ENCODE peak calls at places on chromosome 7, in six cellular contexts. L is thyroid gland; H is immature natural killer cell; J is activated CD8-positive, alpha-beta memory T cell treated with anti-CD3 and anti-CD28 coated beads for 48 hours; D is HuH-7; A is HEK293T. Z is an unnamed sample.

GRCh38 chr7:95334434-95334833 is 10.1 kb upstream of the PON1 start:
- DNase-seq in A (no peak), L (no peak), H (no peak), D (no peak), J (no peak), Z (no peak)

GRCh38 chr7:1046722-1047679 is 2.7 kb downstream of the GPR146 start:
- DNase-seq in D (no peak), J (no peak), A (no peak), L (peak; percentile 24), H (no peak), Z (no peak)

GRCh38 chr7:116229359-116229758 is 19.0 kb downstream of the TES start:
- DNase-seq in H (no peak), D (no peak), L (no peak), A (no peak), J (no peak), Z (no peak)

GRCh38 chr7:17109017-17109416 is 189.4 kb upstream of the AHR start:
- DNase-seq in A (no peak), H (no peak), L (no peak), D (no peak), J (no peak), Z (no peak)

GRCh38 chr7:90923576-90923975 is 327.5 kb downstream of the CDK14 start:
- DNase-seq in L (no peak), A (no peak), D (no peak), J (no peak), H (no peak), Z (no peak)

GRCh38 chr7:102069913-102070629 is 216.6 kb upstream of the SH2B2 start:
- DNase-seq in A (no peak), J (no peak), H (no peak), D (no peak), L (no peak), Z (no peak)

GRCh38 chr7:121006731-121007315 is 18.3 kb downstream of the CPED1 start:
- DNase-seq in L (no peak), A (no peak), H (no peak), J (no peak), D (no peak), Z (no peak)

GRCh38 chr7:155722118-155722517 is 77.7 kb downstream of the RBM33 start:
- DNase-seq in L (no peak), D (no peak), A (no peak), J (no peak), H (no peak), Z (no peak)

GRCh38 chr7:96238474-96238873 is 83.4 kb downstream of the SLC25A13 start:
- DNase-seq in L (no peak), D (no peak), J (no peak), A (no peak), H (no peak), Z (no peak)

GRCh38 chr7:138684360-138684759 is 16.8 kb downstream of the SVOPL start:
- DNase-seq in H (no peak), J (no peak), L (no peak), A (no peak), D (no peak), Z (no peak)

GRCh38 chr7:13028731-13029099 is 341.3 kb downstream of the ARL4A start:
- DNase-seq in H (no peak), A (no peak), J (no peak), D (no peak), L (no peak), Z (no peak)

GRCh38 chr7:28062197-28062988 is 118.2 kb downstream of the JAZF1 start:
- DNase-seq in H (peak; percentile 41), A (peak; percentile 64), J (peak; percentile 35), D (peak; percentile 45), L (peak; percentile 80), Z (peak; percentile 79)

GRCh38 chr7:100835903-100836811 is 8.8 kb upstream of the EPHB4 start:
- DNase-seq in A (no peak), D (no peak), J (no peak), L (peak; percentile 33), H (no peak), Z (peak; percentile 98)

GRCh38 chr7:116025098-116025809 is 5.3 kb downstream of the TFEC start:
- DNase-seq in L (no peak), H (no peak), J (no peak), D (peak; percentile 4), A (no peak), Z (no peak)

GRCh38 chr7:28179081-28180030 is 1.2 kb downstream of the JAZF1 start:
- DNase-seq in A (peak; percentile 73), D (peak; percentile 64), L (peak; percentile 70), H (peak; percentile 82), J (no peak), Z (peak; percentile 36)

GRCh38 chr7:98760201-98760651 is 109.6 kb downstream of the TMEM130 start:
- DNase-seq in A (no peak), J (no peak), D (no peak), L (no peak), H (no peak), Z (no peak)

GRCh38 chr7:150595361-150595760 is 28.2 kb downstream of the GIMAP4 start:
- DNase-seq in H (no peak), D (no peak), J (no peak), A (no peak), L (no peak), Z (no peak)

GRCh38 chr7:140656548-140657515 is 15.9 kb upstream of the ADCK2 start:
- DNase-seq in A (no peak), H (peak; percentile 30), J (no peak), L (peak; percentile 75), D (peak; percentile 52), Z (no peak)

GRCh38 chr7:151889406-151890354 is 12.8 kb upstream of the PRKAG2 start:
- DNase-seq in L (no peak), H (no peak), D (no peak), J (no peak), A (no peak), Z (no peak)

GRCh38 chr7:26197153-26198115 is 3.1 kb downstream of the HNRNPA2B1 start:
- DNase-seq in A (no peak), D (no peak), J (no peak), L (no peak), H (no peak), Z (no peak)

GRCh38 chr7:51374936-51375335 is 58.3 kb upstream of the COBL start:
- DNase-seq in H (no peak), J (no peak), L (no peak), A (no peak), D (no peak), Z (no peak)

GRCh38 chr7:157685430-157686284 is 348.9 kb downstream of the DNAJB6 start:
- DNase-seq in D (no peak), A (no peak), H (no peak), L (no peak), J (no peak), Z (no peak)

GRCh38 chr7:32191296-32191695 is 121.1 kb upstream of the PDE1C start:
- DNase-seq in L (no peak), J (no peak), H (no peak), D (no peak), A (no peak), Z (no peak)

GRCh38 chr7:15580604-15581351 is 19.0 kb upstream of the AGMO start:
- DNase-seq in L (no peak), A (no peak), D (no peak), J (no peak), H (no peak), Z (no peak)

GRCh38 chr7:90726623-90727022 is 130.5 kb downstream of the CDK14 start:
- DNase-seq in J (no peak), A (peak; percentile 32), L (no peak), D (no peak), H (no peak), Z (no peak)

GRCh38 chr7:13880789-13881188 is 108.7 kb downstream of the ETV1 start:
- DNase-seq in D (no peak), L (no peak), A (no peak), H (no peak), J (no peak), Z (no peak)

GRCh38 chr7:84070770-84071169 is 123.8 kb downstream of the SEMA3A start:
- DNase-seq in H (no peak), A (no peak), J (no peak), L (no peak), D (no peak), Z (no peak)

GRCh38 chr7:94382746-94383145 is 11.9 kb upstream of the COL1A2 start:
- DNase-seq in J (no peak), H (no peak), D (no peak), L (no peak), A (no peak), Z (no peak)

GRCh38 chr7:16803881-16804673 is 722 bp downstream of the AGR2 start:
- DNase-seq in A (no peak), H (no peak), J (no peak), D (peak; percentile 52), L (no peak), Z (no peak)

GRCh38 chr7:50552139-50552538 is 13.1 kb downstream of the DDC start:
- DNase-seq in L (peak; percentile 5), D (no peak), A (no peak), H (no peak), J (no peak), Z (no peak)

GRCh38 chr7:121624922-121625321 is 228.8 kb upstream of the FAM3C start:
- DNase-seq in H (no peak), A (peak; percentile 12), L (no peak), D (no peak), J (no peak), Z (no peak)

GRCh38 chr7:133053321-133053891 is 28.5 kb downstream of the CHCHD3 start:
- DNase-seq in D (no peak), J (no peak), A (no peak), H (no peak), L (no peak), Z (no peak)

Z was measured in NT2/D1.